ENCODE peak calls at places on chromosomes 11 and 22, in nine cellular contexts. H is heart left ventricle, C is tibial nerve, V is transverse colon, A is NB4, I is A549, Q is IMR-90, L is stomach, O is endothelial cell of umbilical vein. Z is an unnamed sample.

GRCh38 chr11:14331476-14332136 is 27.4 kb downstream of the RRAS2 start:
- DNase-seq in A (no peak), C (no peak), I (no peak), V (no peak), L (no peak), H (no peak), O (peak; percentile 64), Q (no peak), Z (no peak)

GRCh38 chr11:6635082-6635932 is 16.1 kb upstream of the TPP1 start:
- DNase-seq in O (peak; percentile 98), L (no peak), A (peak; percentile 93), H (peak; percentile 67), I (no peak), V (peak; percentile 49), C (no peak), Q (peak; percentile 87), Z (no peak)

GRCh38 chr11:28763876-28764275 is 655.7 kb downstream of the METTL15 start:
- DNase-seq in O (no peak), V (no peak), I (no peak), A (no peak), L (no peak), C (no peak), H (no peak), Q (peak; percentile 25), Z (no peak)

GRCh38 chr11:62556102-62556871 is 9.7 kb upstream of the AHNAK start:
- DNase-seq in O (peak; percentile 94), C (peak; percentile 88), V (peak; percentile 90), I (peak; percentile 99), A (peak; percentile 100), H (peak; percentile 85), L (peak; percentile 89), Q (peak; percentile 95), Z (peak; percentile 87)

GRCh38 chr11:12024314-12024926 is 16.0 kb upstream of the DKK3 start:
- DNase-seq in C (no peak), O (no peak), A (peak; percentile 38), Q (no peak), L (no peak), H (no peak), I (no peak), V (no peak), Z (no peak)

GRCh38 chr22:19232620-19233019 is 54.1 kb upstream of the SLC25A1 start:
- DNase-seq in A (no peak), C (no peak), V (no peak), Q (no peak), I (no peak), H (no peak), O (peak; percentile 8), L (no peak), Z (no peak)

GRCh38 chr22:25105817-25106650 is 93.6 kb upstream of the CRYBB3 start:
- DNase-seq in I (no peak), L (no peak), V (no peak), C (no peak), Q (no peak), O (no peak), H (no peak), A (peak; percentile 25), Z (no peak)

GRCh38 chr22:20589614-20590476 is 82.4 kb downstream of the MED15 start:
- DNase-seq in Q (no peak), H (peak; percentile 16), A (no peak), O (no peak), I (no peak), L (no peak), C (no peak), V (no peak), Z (no peak)

DNA sequence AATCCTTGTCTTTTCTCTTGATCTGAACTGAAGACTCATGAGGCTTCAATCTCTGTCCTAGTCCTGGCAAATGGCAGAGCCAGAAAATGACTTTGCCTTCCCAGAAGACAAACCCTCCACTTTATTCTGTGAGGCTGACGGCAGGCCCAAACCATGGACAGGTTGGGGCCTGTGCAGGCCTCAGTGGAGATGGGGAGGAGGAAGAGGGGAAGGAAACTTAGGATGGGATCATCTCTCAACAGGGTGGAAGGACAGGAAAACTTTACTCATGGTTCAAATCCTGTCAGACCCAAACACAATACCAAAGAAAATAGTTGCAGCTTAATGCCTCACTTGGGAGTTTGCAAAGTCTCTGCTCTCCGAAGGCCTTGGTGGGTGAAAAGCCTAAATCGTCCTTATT is 9.8 kb downstream of the RPL27A start:
- DNase-seq in I (no peak), A (no peak), L (no peak), H (no peak), O (no peak), Q (no peak), C (no peak), V (no peak), Z (no peak)
- TF ChIP-seq POLR2A in I (no peak), A (no peak), L (no peak), H (no peak), O (no peak), Q (no peak), C (no peak), V (no peak), Z (no peak)

DNA sequence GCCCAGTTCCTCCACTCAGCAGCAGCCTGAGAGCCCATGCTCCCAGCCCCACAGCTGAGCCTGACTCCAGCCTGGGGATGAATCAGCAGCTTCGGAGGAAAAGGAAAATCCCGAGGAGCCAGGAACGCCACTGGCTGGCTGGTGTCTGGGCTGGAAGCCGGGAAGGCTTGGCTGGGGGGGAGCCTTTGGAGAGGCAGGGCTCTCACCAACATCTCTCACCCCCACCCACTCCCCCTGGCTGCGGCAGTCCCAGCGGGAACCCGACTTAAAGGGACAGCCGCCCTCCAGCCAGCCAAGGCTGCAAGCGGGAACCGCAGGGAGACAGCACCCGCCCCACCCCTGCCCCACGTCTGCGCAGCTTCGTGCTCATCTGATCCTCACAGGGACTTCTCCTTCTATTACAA is 28.4 kb downstream of the KIAA0930 start:
- DNase-seq in A (no peak), O (peak; percentile 89), I (peak; percentile 55), L (peak; percentile 38), C (no peak), H (peak; percentile 67), V (peak; percentile 64), Q (peak; percentile 96), Z (no peak)
- TF ChIP-seq POLR2A in A (no peak), O (no peak), I (peak; percentile 41), L (no peak), C (no peak), H (no peak), V (no peak), Q (peak; percentile 84), Z (no peak)

GRCh38 chr11:1854132-1854948 is 1.5 kb downstream of the LSP1 start:
- DNase-seq in Q (no peak), H (no peak), O (no peak), I (no peak), A (peak; percentile 70), V (no peak), L (no peak), C (no peak), Z (no peak)
- TF ChIP-seq POLR2A in Q (no peak), H (no peak), O (no peak), I (no peak), A (no peak), V (no peak), L (no peak), C (no peak), Z (no peak)

GRCh38 chr22:21657361-21658118 is 8.3 kb upstream of the PPIL2 start:
- DNase-seq in V (peak; percentile 89), H (peak; percentile 79), A (peak; percentile 86), Q (peak; percentile 8), O (peak; percentile 55), L (peak; percentile 86), C (no peak), I (peak; percentile 75), Z (peak; percentile 49)
- TF ChIP-seq POLR2A in V (no peak), H (no peak), A (peak; percentile 46), Q (no peak), O (peak; percentile 92), L (no peak), C (no peak), I (peak; percentile 21), Z (peak; percentile 16)

DNA sequence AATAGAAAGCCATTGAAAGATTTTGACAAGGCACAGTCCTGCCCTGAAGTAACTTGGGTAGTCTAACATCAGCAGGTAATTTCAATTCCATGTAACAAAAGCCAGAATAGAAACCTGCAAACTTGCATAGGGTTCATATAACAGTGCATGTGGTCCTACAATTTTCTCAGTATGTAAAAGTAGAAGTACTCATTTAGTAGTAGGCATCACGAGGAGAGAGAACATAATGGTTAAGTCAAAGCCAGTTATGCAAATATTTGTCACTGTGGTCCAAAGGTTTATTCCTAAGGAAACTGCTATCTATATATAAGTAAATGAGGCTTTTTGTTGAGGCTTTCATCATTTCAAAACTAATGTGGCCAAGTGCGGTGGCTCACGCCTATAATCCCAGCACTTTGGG is 10.1 kb downstream of the ATP5MG start:
- DNase-seq in Q (no peak), L (no peak), A (no peak), H (no peak), O (no peak), C (no peak), I (no peak), V (no peak), Z (no peak)
- TF ChIP-seq POLR2A in Q (no peak), L (no peak), A (no peak), H (no peak), O (no peak), C (no peak), I (no peak), V (no peak), Z (no peak)

DNA sequence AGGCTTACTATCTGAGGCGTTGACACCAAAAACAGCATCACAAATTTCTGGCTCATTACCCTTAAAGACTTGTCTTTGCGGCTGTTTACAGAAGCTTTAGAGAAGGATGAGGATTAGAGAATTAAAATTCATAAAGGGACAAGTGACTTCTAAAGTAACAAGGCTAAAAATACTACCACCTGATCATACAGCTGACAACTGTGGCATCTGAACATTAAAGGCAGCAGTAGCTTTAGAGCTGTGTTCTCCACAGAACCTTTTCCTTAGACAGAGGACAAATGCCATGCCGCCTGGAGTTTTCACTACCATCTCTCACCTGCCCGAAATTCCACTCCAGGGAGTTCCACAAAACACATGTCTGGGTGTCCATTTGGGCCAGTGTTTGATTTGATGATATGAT is 6.3 kb downstream of the E2F8 start:
- DNase-seq in O (no peak), C (no peak), A (no peak), I (no peak), Q (no peak), H (no peak), L (no peak), V (no peak), Z (no peak)
- TF ChIP-seq POLR2A in O (no peak), C (no peak), A (no peak), I (no peak), Q (no peak), H (no peak), L (no peak), V (no peak), Z (no peak)

Z was measured in prostate gland.